ENCODE peak calls at places on chromosomes 12 and 14, in ten cellular contexts. X is left ventricle myocardium inferior; E is neural progenitor cell; S is HepG2; D is lower lobe of right lung; B is effector memory CD4-positive, alpha-beta T cell; K is endodermal cell; C is right lobe of liver; R is lung; H is right cardiac atrium. Q is an unnamed sample.

GRCh38 chr12:12736759-12737676 is 19.9 kb downstream of the CDKN1B start:
- DNase-seq in X (no peak), E (peak), S (no peak), D (no peak), B (no peak), K (no peak), C (no peak), R (no peak), H (no peak), Q (peak)

GRCh38 chr12:17076335-17076734 is 470.4 kb upstream of the LMO3 start:
- DNase-seq in X (no peak), E (no peak), S (peak), D (no peak), B (no peak), K (no peak), C (no peak), R (no peak), H (no peak), Q (no peak)

GRCh38 chr12:127389923-127390322 is 877.0 kb upstream of the TMEM132C start:
- DNase-seq in X (no peak), E (peak), S (peak), D (no peak), B (no peak), K (peak), C (no peak), R (no peak), H (no peak), Q (no peak)

GRCh38 chr12:65602191-65602578 is 222.1 kb upstream of the HMGA2 start:
- DNase-seq in X (no peak), E (no peak), S (no peak), D (no peak), B (no peak), K (no peak), C (no peak), R (no peak), H (no peak), Q (no peak)

GRCh38 chr12:57149309-57149900 is 2.0 kb upstream of the LRP1-AS start:
- DNase-seq in X (peak), E (no peak), S (peak), D (no peak), B (no peak), K (no peak), C (peak), R (peak), H (peak), Q (peak)

GRCh38 chr14:28375295-28375694 is 391.3 kb upstream of the FOXG1 start:
- DNase-seq in X (no peak), E (peak), S (no peak), D (no peak), B (no peak), K (peak), C (no peak), R (no peak), H (no peak), Q (no peak)

GRCh38 chr14:60732840-60733483 is 1.6 kb upstream of the MNAT1 start:
- DNase-seq in X (no peak), E (no peak), S (no peak), D (no peak), B (no peak), K (no peak), C (no peak), R (no peak), H (no peak), Q (no peak)

GRCh38 chr12:111519937-111520336 is 79.2 kb downstream of the ATXN2 start:
- DNase-seq in X (no peak), E (no peak), S (no peak), D (no peak), B (no peak), K (no peak), C (no peak), R (no peak), H (no peak), Q (no peak)

GRCh38 chr12:42473130-42473529 is 116.4 kb downstream of the PRICKLE1 start:
- DNase-seq in X (no peak), E (no peak), S (no peak), D (no peak), B (no peak), K (no peak), C (no peak), R (no peak), H (no peak), Q (no peak)

GRCh38 chr12:103801709-103802585 is 39.1 kb downstream of the NT5DC3 start:
- DNase-seq in X (no peak), E (no peak), S (peak), D (no peak), B (no peak), K (peak), C (no peak), R (no peak), H (no peak), Q (no peak)

DNA sequence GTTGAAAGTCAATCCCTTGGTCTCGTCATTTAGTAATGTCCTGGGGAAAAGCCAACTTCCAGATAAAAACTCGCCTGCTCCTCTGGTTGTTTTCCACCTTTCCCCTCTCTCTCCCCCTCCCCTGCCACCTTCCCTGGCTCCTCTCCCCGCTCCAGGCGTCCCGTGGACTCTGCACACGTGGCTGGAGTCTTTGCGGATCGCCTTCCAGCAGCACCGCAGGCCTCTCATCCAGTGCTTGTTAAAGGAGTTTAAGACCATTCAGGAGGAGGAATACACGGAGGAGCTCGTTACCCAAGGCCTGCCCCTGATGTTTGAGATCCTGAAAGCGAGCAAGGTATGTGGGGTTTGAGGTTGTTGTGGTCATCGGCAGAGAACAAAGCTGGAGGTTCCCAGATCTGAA is 65.8 kb upstream of the PWP1 start:
- DNase-seq in X (no peak), E (no peak), S (no peak), D (no peak), B (no peak), K (no peak), C (no peak), R (no peak), H (no peak), Q (no peak)
- H3K27ac ChIP-seq in X (no peak), E (no peak), S (no peak), D (no peak), B (no peak), K (no peak), C (no peak), R (no peak), H (no peak), Q (no peak)

GRCh38 chr14:105093426-105094192 is 28.4 kb upstream of the GPR132 start:
- DNase-seq in X (peak), E (peak), S (peak), D (peak), B (peak), K (peak), C (no peak), R (peak), H (peak), Q (peak)
- H3K27ac ChIP-seq in X (peak), E (no peak), S (no peak), D (peak), B (peak), K (no peak), C (peak), R (peak), H (peak), Q (peak)

GRCh38 chr12:64419696-64420095 is 15.5 kb downstream of the XPOT start:
- DNase-seq in X (no peak), E (no peak), S (no peak), D (no peak), B (no peak), K (no peak), C (no peak), R (no peak), H (no peak), Q (no peak)

GRCh38 chr12:64413884-64414283 is 9.7 kb downstream of the XPOT start:
- DNase-seq in X (no peak), E (no peak), S (no peak), D (no peak), B (no peak), K (peak), C (no peak), R (no peak), H (no peak), Q (no peak)

GRCh38 chr12:64412458-64412857 is 8.3 kb downstream of the XPOT start:
- DNase-seq in X (no peak), E (no peak), S (no peak), D (no peak), B (no peak), K (no peak), C (no peak), R (no peak), H (no peak), Q (no peak)

DNA sequence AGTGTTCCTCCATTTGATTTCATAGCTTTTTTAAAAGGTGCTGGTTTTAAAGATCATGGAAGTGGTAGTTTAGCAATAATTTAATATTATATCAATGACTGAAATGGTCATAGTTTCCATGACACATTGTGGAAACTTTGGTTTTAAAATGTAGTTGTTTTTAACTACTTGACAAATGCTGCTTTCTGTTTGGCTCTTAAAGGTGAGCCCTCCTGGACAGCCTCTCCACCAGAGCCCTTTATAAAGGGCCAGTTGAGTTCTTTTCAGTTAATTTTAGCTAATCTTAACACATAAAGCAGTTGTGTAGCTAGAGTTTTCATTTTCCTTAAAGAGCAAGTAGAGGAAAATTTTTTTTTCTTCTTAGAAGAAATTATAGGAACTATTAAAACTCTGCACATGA is 14.0 kb downstream of the XPOT start:
- DNase-seq in X (no peak), E (no peak), S (no peak), D (no peak), B (no peak), K (peak), C (no peak), R (no peak), H (no peak), Q (no peak)
- H3K27ac ChIP-seq in X (no peak), E (no peak), S (no peak), D (no peak), B (no peak), K (no peak), C (no peak), R (no peak), H (no peak), Q (no peak)

DNA sequence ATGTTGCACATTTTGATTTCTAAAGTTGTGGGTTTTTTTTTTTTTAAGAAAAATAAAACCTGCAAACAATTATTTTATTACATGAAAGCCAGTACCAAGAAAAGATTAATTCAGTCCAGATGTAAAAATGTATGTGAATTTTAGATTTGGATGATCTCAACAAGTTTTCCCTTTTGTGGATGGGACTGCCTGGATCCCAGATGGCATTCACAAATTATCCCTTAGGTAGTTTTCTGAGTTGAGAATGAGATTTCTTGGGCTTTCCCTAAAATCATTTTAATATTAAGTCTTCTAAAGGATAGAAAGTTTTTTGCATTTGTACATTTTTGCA is 2.8 kb downstream of the FRMD6 start:
- DNase-seq in X (no peak), E (no peak), S (no peak), D (no peak), B (no peak), K (no peak), C (no peak), R (no peak), H (no peak), Q (no peak)
- H3K27ac ChIP-seq in X (peak), E (no peak), S (no peak), D (no peak), B (no peak), K (no peak), C (no peak), R (no peak), H (no peak), Q (no peak)

GRCh38 chr12:31951008-31951407 is 8.2 kb upstream of the RESF1 start:
- DNase-seq in X (no peak), E (no peak), S (no peak), D (no peak), B (no peak), K (no peak), C (no peak), R (no peak), H (no peak), Q (no peak)
- H3K27ac ChIP-seq in X (no peak), E (no peak), S (no peak), D (no peak), B (no peak), K (no peak), C (no peak), R (no peak), H (no peak), Q (no peak)

DNA sequence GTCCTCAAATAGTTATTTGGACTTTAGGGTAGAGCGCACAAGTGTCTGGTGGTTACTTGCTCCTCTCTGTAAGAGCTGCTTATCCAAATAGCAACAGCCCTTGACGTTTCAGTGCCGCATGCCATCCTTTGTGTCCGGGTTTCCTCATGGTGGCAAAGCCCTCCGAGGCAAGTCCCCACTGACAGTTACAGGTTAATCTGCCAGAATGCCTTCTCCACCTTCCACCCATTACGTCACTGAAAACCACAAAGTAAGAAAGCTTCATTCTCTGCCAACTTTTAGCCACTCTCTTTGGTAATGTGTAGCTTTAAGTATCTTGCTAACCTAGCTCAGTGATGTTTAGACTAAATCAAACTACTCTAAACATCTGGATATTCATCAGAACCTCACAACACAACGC is 78.6 kb downstream of the POLR3B start:
- DNase-seq in X (no peak), E (peak), S (no peak), D (no peak), B (no peak), K (no peak), C (no peak), R (no peak), H (no peak), Q (peak)
- H3K27ac ChIP-seq in X (no peak), E (no peak), S (no peak), D (no peak), B (no peak), K (no peak), C (no peak), R (no peak), H (no peak), Q (peak)